ENCODE peak calls at places on chromosomes 5 and 9, in ten cellular contexts. O is GM20000, B is germinal center, I is EL, G is A549, U is endothelial cell, N is Caco-2, A is NCI-H460, E is NCI-H1092 treated with DMSO at 0.1 percent for 48 hours, C is Kasumi-1. F is an unnamed sample.

GRCh38 chr5:150946351-150946905 is 41.6 kb upstream of the ZNF300 start:
- DNase-seq in U (no peak), I (no peak), N (no peak), G (no peak), A (no peak), E (no peak), C (no peak), O (no peak), B (no peak), F (no peak)

GRCh38 chr5:150318613-150319483 is 16.1 kb upstream of the ARSI start:
- DNase-seq in C (no peak), O (no peak), E (no peak), A (no peak), B (no peak), G (no peak), U (no peak), I (no peak), N (no peak), F (no peak)

GRCh38 chr9:135858491-135859185 is 48.7 kb downstream of the CAMSAP1 start:
- DNase-seq in N (no peak), I (no peak), U (no peak), B (no peak), E (no peak), C (no peak), G (no peak), O (no peak), A (no peak), F (no peak)

GRCh38 chr9:35733109-35733541 is 659 bp downstream of the CREB3 start:
- DNase-seq in N (peak), B (peak), U (peak), C (peak), I (peak), O (peak), G (peak), E (peak), A (no peak), F (peak)

GRCh38 chr5:63727583-63727982 is 234.7 kb downstream of the HTR1A start:
- DNase-seq in O (no peak), N (no peak), C (peak), G (no peak), I (no peak), U (no peak), B (no peak), A (no peak), E (no peak), F (no peak)

GRCh38 chr5:104186100-104186499 is 623.5 kb upstream of the NUDT12 start:
- DNase-seq in O (no peak), E (no peak), I (no peak), A (no peak), G (peak), U (no peak), N (peak), B (no peak), C (no peak), F (no peak)

GRCh38 chr9:12818431-12819000 is 43.7 kb downstream of the LURAP1L start:
- DNase-seq in N (no peak), A (no peak), E (no peak), B (no peak), C (no peak), O (no peak), G (peak), I (no peak), U (no peak), F (no peak)

GRCh38 chr5:125412561-125413535 is 666.4 kb upstream of the ZNF608 start:
- DNase-seq in I (peak), G (peak), U (peak), A (peak), E (peak), B (peak), C (no peak), O (peak), N (peak), F (peak)

GRCh38 chr5:156529902-156530301 is 202.9 kb downstream of the SGCD start:
- DNase-seq in C (no peak), U (no peak), E (no peak), I (no peak), A (no peak), G (peak), N (no peak), O (no peak), B (no peak), F (no peak)

GRCh38 chr9:133269537-133270357 is 5.3 kb downstream of the ABO start:
- DNase-seq in N (no peak), O (no peak), E (no peak), I (no peak), G (no peak), A (no peak), U (no peak), B (no peak), C (no peak), F (no peak)

GRCh38 chr9:91560301-91560700 is 136.7 kb upstream of the NFIL3 start:
- DNase-seq in O (no peak), N (no peak), G (no peak), A (no peak), I (peak), C (no peak), B (no peak), U (no peak), E (no peak), F (no peak)